ENCODE peak calls at places on chromosome 18, in seven cellular contexts. One of them, this sample, is unnamed.
A peak's percentile ranks its signal among the peaks of the same experiment; 100 is the strongest.

GRCh38 chr18:48319796-48320638 is 89.2 kb downstream of the ZBTB7C start:
- DNase-seq in mesenchymal stem cell: peak; percentile 72
- DNase-seq in trophoblast cell: peak; percentile 42
- DNase-seq in H9: no peak
- DNase-seq in IMR-90: peak; percentile 35
- DNase-seq in neuronal stem cell: no peak
- DNase-seq in H1: no peak
- DNase-seq in this sample: peak; percentile 37

GRCh38 chr18:9671214-9671613 is 36.9 kb upstream of the RAB31 start:
- DNase-seq in mesenchymal stem cell: no peak
- DNase-seq in trophoblast cell: peak; percentile 86
- DNase-seq in H9: no peak
- DNase-seq in IMR-90: no peak
- DNase-seq in neuronal stem cell: no peak
- DNase-seq in H1: no peak
- DNase-seq in this sample: no peak

GRCh38 chr18:9802175-9802747 is 83.5 kb upstream of the TXNDC2 start:
- DNase-seq in mesenchymal stem cell: no peak
- DNase-seq in trophoblast cell: no peak
- DNase-seq in H9: no peak
- DNase-seq in IMR-90: no peak
- DNase-seq in neuronal stem cell: no peak
- DNase-seq in H1: no peak
- DNase-seq in this sample: no peak

GRCh38 chr18:10114727-10115463 is 201.1 kb downstream of the VAPA start:
- DNase-seq in mesenchymal stem cell: no peak
- DNase-seq in trophoblast cell: no peak
- DNase-seq in H9: no peak
- DNase-seq in IMR-90: no peak
- DNase-seq in neuronal stem cell: no peak
- DNase-seq in H1: no peak
- DNase-seq in this sample: no peak

GRCh38 chr18:56315363-56315762 is 323.0 kb downstream of the TXNL1 start:
- DNase-seq in mesenchymal stem cell: no peak
- DNase-seq in trophoblast cell: no peak
- DNase-seq in H9: no peak
- DNase-seq in IMR-90: peak; percentile 60
- DNase-seq in neuronal stem cell: no peak
- DNase-seq in H1: no peak
- DNase-seq in this sample: no peak

GRCh38 chr18:9319333-9319732 is 15.2 kb upstream of the TWSG1 start:
- DNase-seq in mesenchymal stem cell: no peak
- DNase-seq in trophoblast cell: no peak
- DNase-seq in H9: no peak
- DNase-seq in IMR-90: peak; percentile 70
- DNase-seq in neuronal stem cell: no peak
- DNase-seq in H1: no peak
- DNase-seq in this sample: no peak

GRCh38 chr18:9944805-9945204 is 31.0 kb downstream of the VAPA start:
- DNase-seq in mesenchymal stem cell: no peak
- DNase-seq in trophoblast cell: no peak
- DNase-seq in H9: no peak
- DNase-seq in IMR-90: no peak
- DNase-seq in neuronal stem cell: no peak
- DNase-seq in H1: no peak
- DNase-seq in this sample: no peak

GRCh38 chr18:74631242-74632087 is 33.8 kb downstream of the ZNF407 start:
- DNase-seq in mesenchymal stem cell: peak; percentile 79
- DNase-seq in trophoblast cell: no peak
- DNase-seq in H9: no peak
- DNase-seq in IMR-90: peak; percentile 92
- DNase-seq in neuronal stem cell: no peak
- DNase-seq in H1: no peak
- DNase-seq in this sample: no peak

GRCh38 chr18:61335737-61336555 is 2.7 kb downstream of the CDH20 start:
- DNase-seq in mesenchymal stem cell: no peak
- DNase-seq in trophoblast cell: no peak
- DNase-seq in H9: no peak
- DNase-seq in IMR-90: no peak
- DNase-seq in neuronal stem cell: no peak
- DNase-seq in H1: no peak
- DNase-seq in this sample: peak; percentile 1

GRCh38 chr18:52426462-52426861 is 86.5 kb downstream of the DCC start:
- DNase-seq in mesenchymal stem cell: no peak
- DNase-seq in trophoblast cell: no peak
- DNase-seq in H9: no peak
- DNase-seq in IMR-90: no peak
- DNase-seq in neuronal stem cell: no peak
- DNase-seq in H1: no peak
- DNase-seq in this sample: no peak

GRCh38 chr18:2531751-2532150 is 39.6 kb downstream of the METTL4 start:
- DNase-seq in mesenchymal stem cell: no peak
- DNase-seq in trophoblast cell: no peak
- DNase-seq in H9: no peak
- DNase-seq in IMR-90: no peak
- DNase-seq in neuronal stem cell: no peak
- DNase-seq in H1: no peak
- DNase-seq in this sample: no peak

GRCh38 chr18:50093366-50093765 is 101.6 kb downstream of the MYO5B start:
- DNase-seq in mesenchymal stem cell: no peak
- DNase-seq in trophoblast cell: peak; percentile 61
- DNase-seq in H9: no peak
- DNase-seq in IMR-90: no peak
- DNase-seq in neuronal stem cell: no peak
- DNase-seq in H1: no peak
- DNase-seq in this sample: peak; percentile 40

GRCh38 chr18:2143666-2144065 is 427.6 kb downstream of the METTL4 start:
- DNase-seq in mesenchymal stem cell: no peak
- DNase-seq in trophoblast cell: no peak
- DNase-seq in H9: no peak
- DNase-seq in IMR-90: no peak
- DNase-seq in neuronal stem cell: no peak
- DNase-seq in H1: no peak
- DNase-seq in this sample: no peak

GRCh38 chr18:59514193-59514592 is 155.1 kb upstream of the LMAN1 start:
- DNase-seq in mesenchymal stem cell: peak; percentile 41
- DNase-seq in trophoblast cell: no peak
- DNase-seq in H9: no peak
- DNase-seq in IMR-90: peak; percentile 73
- DNase-seq in neuronal stem cell: no peak
- DNase-seq in H1: no peak
- DNase-seq in this sample: no peak

GRCh38 chr18:45670281-45670962 is 53.6 kb upstream of the SLC14A1 start:
- DNase-seq in mesenchymal stem cell: peak; percentile 43
- DNase-seq in trophoblast cell: no peak
- DNase-seq in H9: no peak
- DNase-seq in IMR-90: peak; percentile 85
- DNase-seq in neuronal stem cell: no peak
- DNase-seq in H1: no peak
- DNase-seq in this sample: peak; percentile 42

GRCh38 chr18:34650121-34650545 is 60.0 kb upstream of the DTNA start:
- DNase-seq in mesenchymal stem cell: peak; percentile 83
- DNase-seq in trophoblast cell: no peak
- DNase-seq in H9: no peak
- DNase-seq in IMR-90: peak; percentile 88
- DNase-seq in neuronal stem cell: no peak
- DNase-seq in H1: no peak
- DNase-seq in this sample: no peak

GRCh38 chr18:63617049-63617995 is 26.7 kb downstream of the SERPINB4 start:
- DNase-seq in mesenchymal stem cell: no peak
- DNase-seq in trophoblast cell: no peak
- DNase-seq in H9: no peak
- DNase-seq in IMR-90: no peak
- DNase-seq in neuronal stem cell: no peak
- DNase-seq in H1: no peak
- DNase-seq in this sample: peak; percentile 26

GRCh38 chr18:26710460-26711096 is 154.9 kb downstream of the AQP4 start:
- DNase-seq in mesenchymal stem cell: no peak
- DNase-seq in trophoblast cell: no peak
- DNase-seq in H9: no peak
- DNase-seq in IMR-90: no peak
- DNase-seq in neuronal stem cell: no peak
- DNase-seq in H1: no peak
- DNase-seq in this sample: peak; percentile 90

GRCh38 chr18:55452123-55452611 is 135.8 kb downstream of the TCF4 start:
- DNase-seq in mesenchymal stem cell: no peak
- DNase-seq in trophoblast cell: no peak
- DNase-seq in H9: no peak
- DNase-seq in IMR-90: no peak
- DNase-seq in neuronal stem cell: no peak
- DNase-seq in H1: no peak
- DNase-seq in this sample: no peak

GRCh38 chr18:55974521-55974920 is 386.5 kb upstream of the TCF4 start:
- DNase-seq in mesenchymal stem cell: no peak
- DNase-seq in trophoblast cell: no peak
- DNase-seq in H9: no peak
- DNase-seq in IMR-90: no peak
- DNase-seq in neuronal stem cell: no peak
- DNase-seq in H1: no peak
- DNase-seq in this sample: no peak

GRCh38 chr18:21112543-21113105 is 1.0 kb upstream of the ROCK1 start:
- DNase-seq in mesenchymal stem cell: peak; percentile 24
- DNase-seq in trophoblast cell: no peak
- DNase-seq in H9: no peak
- DNase-seq in IMR-90: peak; percentile 32
- DNase-seq in neuronal stem cell: no peak
- DNase-seq in H1: no peak
- DNase-seq in this sample: peak; percentile 22

GRCh38 chr18:74692367-74693013 is 94.8 kb downstream of the ZNF407 start:
- DNase-seq in mesenchymal stem cell: no peak
- DNase-seq in trophoblast cell: no peak
- DNase-seq in H9: no peak
- DNase-seq in IMR-90: no peak
- DNase-seq in neuronal stem cell: no peak
- DNase-seq in H1: no peak
- DNase-seq in this sample: no peak

GRCh38 chr18:9648431-9649163 is 34.2 kb upstream of the PPP4R1 start:
- DNase-seq in mesenchymal stem cell: no peak
- DNase-seq in trophoblast cell: no peak
- DNase-seq in H9: no peak
- DNase-seq in IMR-90: no peak
- DNase-seq in neuronal stem cell: no peak
- DNase-seq in H1: no peak
- DNase-seq in this sample: no peak

GRCh38 chr18:37987901-37988300 is 422.3 kb upstream of the CELF4 start:
- DNase-seq in mesenchymal stem cell: no peak
- DNase-seq in trophoblast cell: no peak
- DNase-seq in H9: no peak
- DNase-seq in IMR-90: no peak
- DNase-seq in neuronal stem cell: no peak
- DNase-seq in H1: no peak
- DNase-seq in this sample: no peak

GRCh38 chr18:832085-832681 is 20.1 kb upstream of the YES1 start:
- DNase-seq in mesenchymal stem cell: peak; percentile 30
- DNase-seq in trophoblast cell: peak; percentile 6
- DNase-seq in H9: peak; percentile 94
- DNase-seq in IMR-90: no peak
- DNase-seq in neuronal stem cell: no peak
- DNase-seq in H1: no peak
- DNase-seq in this sample: peak; percentile 93

GRCh38 chr18:44592639-44593038 is 88.0 kb upstream of the SETBP1 start:
- DNase-seq in mesenchymal stem cell: peak; percentile 90
- DNase-seq in trophoblast cell: no peak
- DNase-seq in H9: no peak
- DNase-seq in IMR-90: peak; percentile 70
- DNase-seq in neuronal stem cell: no peak
- DNase-seq in H1: no peak
- DNase-seq in this sample: no peak

GRCh38 chr18:46720521-46720920 is 36.3 kb downstream of the ST8SIA5 start:
- DNase-seq in mesenchymal stem cell: no peak
- DNase-seq in trophoblast cell: no peak
- DNase-seq in H9: no peak
- DNase-seq in IMR-90: no peak
- DNase-seq in neuronal stem cell: no peak
- DNase-seq in H1: no peak
- DNase-seq in this sample: no peak

GRCh38 chr18:46152808-46153617 is 48.8 kb downstream of the HAUS1 start:
- DNase-seq in mesenchymal stem cell: no peak
- DNase-seq in trophoblast cell: no peak
- DNase-seq in H9: peak; percentile 58
- DNase-seq in IMR-90: no peak
- DNase-seq in neuronal stem cell: peak; percentile 23
- DNase-seq in H1: no peak
- DNase-seq in this sample: peak; percentile 62

GRCh38 chr18:13547347-13547746 is 179.0 kb downstream of the FAM210A start:
- DNase-seq in mesenchymal stem cell: no peak
- DNase-seq in trophoblast cell: no peak
- DNase-seq in H9: no peak
- DNase-seq in IMR-90: no peak
- DNase-seq in neuronal stem cell: no peak
- DNase-seq in H1: no peak
- DNase-seq in this sample: no peak

DNA sequence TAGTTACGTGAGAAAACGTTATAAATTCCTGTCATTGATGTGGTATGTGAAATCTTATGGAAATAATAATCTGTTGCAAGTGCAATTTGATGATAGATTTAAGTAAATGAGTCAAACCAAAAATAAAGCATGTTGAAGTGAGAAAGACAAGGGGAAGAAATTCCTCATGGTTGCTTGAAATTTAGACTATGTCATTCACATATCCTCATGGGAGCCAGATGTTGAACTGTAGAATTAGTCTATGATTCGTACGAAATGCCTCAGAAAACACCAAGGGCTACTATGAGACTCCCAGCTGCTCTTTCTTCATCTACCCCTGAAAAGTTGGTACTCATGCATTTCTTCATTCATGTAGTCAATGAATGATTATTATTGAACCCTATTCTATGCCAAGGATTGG is 55.7 kb downstream of the KLHL14 start:
- DNase-seq in mesenchymal stem cell: no peak
- DNase-seq in trophoblast cell: no peak
- DNase-seq in H9: no peak
- DNase-seq in IMR-90: no peak
- DNase-seq in neuronal stem cell: no peak
- DNase-seq in H1: no peak
- DNase-seq in this sample: no peak
- H3K4ac ChIP-seq in mesenchymal stem cell: no peak overlapping the region
- H3K4ac ChIP-seq in trophoblast cell: no peak overlapping the region
- H3K4ac ChIP-seq in H9: no peak overlapping the region
- H3K4ac ChIP-seq in IMR-90: no peak overlapping the region
- H3K4ac ChIP-seq in neuronal stem cell: no peak overlapping the region
- H3K4ac ChIP-seq in H1: no peak overlapping the region
- H3K4ac ChIP-seq in this sample: no peak overlapping the region

GRCh38 chr18:3985664-3986063 is 469.4 kb downstream of the DLGAP1 start:
- DNase-seq in mesenchymal stem cell: peak; percentile 92
- DNase-seq in trophoblast cell: no peak
- DNase-seq in H9: no peak
- DNase-seq in IMR-90: peak; percentile 94
- DNase-seq in neuronal stem cell: no peak
- DNase-seq in H1: no peak
- DNase-seq in this sample: no peak
- H3K4ac ChIP-seq in mesenchymal stem cell: no peak overlapping the region
- H3K4ac ChIP-seq in trophoblast cell: no peak overlapping the region
- H3K4ac ChIP-seq in H9: no peak overlapping the region
- H3K4ac ChIP-seq in IMR-90: peak overlapping the region; percentile 14
- H3K4ac ChIP-seq in neuronal stem cell: no peak overlapping the region
- H3K4ac ChIP-seq in H1: no peak overlapping the region
- H3K4ac ChIP-seq in this sample: no peak overlapping the region

GRCh38 chr18:79070486-79070885 is 1.3 kb downstream of the ATP9B start:
- DNase-seq in mesenchymal stem cell: no peak
- DNase-seq in trophoblast cell: no peak
- DNase-seq in H9: no peak
- DNase-seq in IMR-90: no peak
- DNase-seq in neuronal stem cell: no peak
- DNase-seq in H1: no peak
- DNase-seq in this sample: no peak
- H3K4ac ChIP-seq in mesenchymal stem cell: no peak overlapping the region
- H3K4ac ChIP-seq in trophoblast cell: no peak overlapping the region
- H3K4ac ChIP-seq in H9: no peak overlapping the region
- H3K4ac ChIP-seq in IMR-90: no peak overlapping the region
- H3K4ac ChIP-seq in neuronal stem cell: no peak overlapping the region
- H3K4ac ChIP-seq in H1: no peak overlapping the region
- H3K4ac ChIP-seq in this sample: no peak overlapping the region

GRCh38 chr18:6683112-6683876 is 46.2 kb upstream of the ARHGAP28 start:
- DNase-seq in mesenchymal stem cell: no peak
- DNase-seq in trophoblast cell: peak; percentile 78
- DNase-seq in H9: peak; percentile 77
- DNase-seq in IMR-90: no peak
- DNase-seq in neuronal stem cell: no peak
- DNase-seq in H1: no peak
- DNase-seq in this sample: peak; percentile 33
- H3K4ac ChIP-seq in mesenchymal stem cell: no peak overlapping the region
- H3K4ac ChIP-seq in trophoblast cell: no peak overlapping the region
- H3K4ac ChIP-seq in H9: no peak overlapping the region
- H3K4ac ChIP-seq in IMR-90: no peak overlapping the region
- H3K4ac ChIP-seq in neuronal stem cell: no peak overlapping the region
- H3K4ac ChIP-seq in H1: no peak overlapping the region
- H3K4ac ChIP-seq in this sample: no peak overlapping the region